ENCODE peak calls at places on chromosomes 6 and 20, in six cellular contexts. H is HCT116; I is activated CD4-positive, CD25-positive, alpha-beta regulatory T cell; M is GM13977; V is AG04450; O is kidney tubule cell. F is an unnamed sample.

GRCh38 chr6:161798844-161799394 is 525.1 kb upstream of the AGPAT4 start:
- DNase-seq in H (no peak), I (no peak), M (no peak), V (no peak), O (no peak), F (no peak)

GRCh38 chr6:52261229-52261628 is 16.9 kb upstream of the IL17F start:
- DNase-seq in H (no peak), I (no peak), M (no peak), V (peak; percentile 77), O (no peak), F (no peak)

GRCh38 chr20:58684291-58684690 is 8.3 kb upstream of the NPEPL1 start:
- DNase-seq in H (no peak), I (no peak), M (no peak), V (no peak), O (peak; percentile 73), F (no peak)

GRCh38 chr6:4020822-4021132 is 58.2 kb downstream of the FAM217A start:
- DNase-seq in H (no peak), I (no peak), M (no peak), V (no peak), O (no peak), F (no peak)

GRCh38 chr20:47656313-47656712 is 129.0 kb downstream of the SULF2 start:
- DNase-seq in H (no peak), I (no peak), M (no peak), V (no peak), O (no peak), F (no peak)

GRCh38 chr6:77292564-77293546 is 170.4 kb downstream of the HTR1B start:
- DNase-seq in H (peak; percentile 65), I (no peak), M (no peak), V (peak; percentile 21), O (peak; percentile 51), F (peak; percentile 86)

GRCh38 chr6:116267879-116268588 is 11.7 kb downstream of the TSPYL1 start:
- DNase-seq in H (no peak), I (no peak), M (no peak), V (no peak), O (peak; percentile 13), F (no peak)

GRCh38 chr6:155267411-155267810 is 3.6 kb downstream of the CLDN20 start:
- DNase-seq in H (no peak), I (no peak), M (no peak), V (no peak), O (no peak), F (no peak)

GRCh38 chr20:5977223-5977622 is 26.8 kb downstream of the MCM8 start:
- DNase-seq in H (no peak), I (no peak), M (no peak), V (no peak), O (no peak), F (no peak)

GRCh38 chr6:129749749-129750120 is 39.8 kb upstream of the ARHGAP18 start:
- DNase-seq in H (peak; percentile 82), I (no peak), M (no peak), V (no peak), O (peak; percentile 57), F (peak; percentile 69)

GRCh38 chr6:114121913-114122662 is 151.1 kb upstream of the HDAC2 start:
- DNase-seq in H (no peak), I (no peak), M (no peak), V (no peak), O (no peak), F (no peak)